ENCODE peak calls at places on chromosomes 12 and 14, in nine cellular contexts. J is HCT116, O is Panc1, A is suprapubic skin, M is spleen, T is endothelial cell of umbilical vein, S is breast epithelium, D is K562, L is GM23338. Z is an unnamed sample. For H3K4me1, the result is how much of the 10 kb centered on the place peaks cover.

GRCh38 chr12:130973906-130974305 is 20.2 kb downstream of the ADGRD1 start:
- DNase-seq in D (no peak), T (no peak), J (no peak), A (no peak), S (no peak), L (no peak), O (no peak), M (peak), Z (no peak)

GRCh38 chr12:28874758-28875157 is 274.3 kb upstream of the FAR2 start:
- DNase-seq in S (no peak), T (no peak), L (no peak), D (no peak), O (no peak), M (no peak), J (no peak), A (no peak), Z (no peak)

GRCh38 chr12:42020226-42020625 is 124.4 kb downstream of the GXYLT1 start:
- DNase-seq in O (no peak), T (no peak), D (no peak), A (no peak), L (no peak), M (no peak), J (no peak), S (no peak), Z (no peak)

GRCh38 chr12:62191747-62192485 is 68.3 kb upstream of the USP15 start:
- DNase-seq in T (peak), L (peak), D (no peak), S (no peak), O (no peak), J (no peak), A (peak), M (peak), Z (no peak)

GRCh38 chr12:132393991-132394949 is 64.9 kb upstream of the GALNT9 start:
- DNase-seq in L (no peak), M (peak), S (no peak), O (no peak), J (no peak), A (peak), D (peak), T (no peak), Z (no peak)

GRCh38 chr12:83664650-83665049 is 977.9 kb downstream of the TMTC2 start:
- DNase-seq in S (no peak), J (no peak), L (no peak), T (no peak), D (no peak), A (no peak), O (no peak), M (no peak), Z (no peak)

GRCh38 chr12:12336049-12336411 is 14.0 kb downstream of the MANSC1 start:
- DNase-seq in O (no peak), M (no peak), J (no peak), L (no peak), S (no peak), D (no peak), A (no peak), T (peak), Z (no peak)

GRCh38 chr14:23719225-23719985 is 83.2 kb downstream of the DHRS2 start:
- DNase-seq in O (no peak), M (no peak), S (no peak), J (no peak), L (no peak), A (no peak), D (no peak), T (no peak), Z (no peak)

GRCh38 chr12:113961921-113962710 is 4.0 kb downstream of the RBM19 start:
- DNase-seq in D (no peak), J (no peak), O (no peak), S (no peak), T (no peak), A (no peak), L (no peak), M (no peak), Z (no peak)

GRCh38 chr14:20680843-20681347 is 3.5 kb upstream of the RNASE4 start:
- DNase-seq in D (no peak), L (no peak), J (no peak), S (no peak), T (no peak), M (no peak), A (no peak), O (no peak), Z (no peak)

GRCh38 chr14:95315579-95315978 is 4.1 kb downstream of the CLMN start:
- DNase-seq in S (no peak), A (no peak), O (no peak), T (no peak), J (no peak), L (no peak), M (no peak), D (no peak), Z (no peak)

GRCh38 chr14:31021576-31021949 is 3.9 kb upstream of the AP4S1 start:
- DNase-seq in S (no peak), D (no peak), O (no peak), L (no peak), J (no peak), M (no peak), T (no peak), A (no peak), Z (no peak)

GRCh38 chr12:120692524-120693033 is 5.6 kb downstream of the MLEC start:
- DNase-seq in S (no peak), T (no peak), M (no peak), O (no peak), D (no peak), L (no peak), J (no peak), A (no peak), Z (no peak)

GRCh38 chr12:1644523-1645438 is 15.8 kb downstream of the WNT5B start:
- DNase-seq in J (no peak), O (no peak), L (no peak), T (peak), D (no peak), S (no peak), A (no peak), M (no peak), Z (peak)

GRCh38 chr12:91813701-91814100 is 331.9 kb downstream of the BTG1 start:
- DNase-seq in L (no peak), A (no peak), M (no peak), S (no peak), O (no peak), D (no peak), J (no peak), T (no peak), Z (no peak)

GRCh38 chr14:20583142-20583541 is 4.7 kb downstream of the RNASE11 start:
- DNase-seq in A (no peak), T (no peak), L (no peak), D (no peak), O (no peak), J (no peak), S (no peak), M (no peak), Z (no peak)

GRCh38 chr12:107523760-107524558 is 161.6 kb upstream of the PWP1 start:
- DNase-seq in T (no peak), J (no peak), L (no peak), A (no peak), O (no peak), M (no peak), D (no peak), S (no peak), Z (no peak)

GRCh38 chr14:75440733-75441474 is 13.1 kb downstream of the JDP2 start:
- DNase-seq in D (no peak), O (no peak), A (no peak), S (no peak), T (no peak), M (no peak), L (no peak), J (no peak), Z (peak)

GRCh38 chr12:31922341-31923062 is 36.7 kb upstream of the RESF1 start:
- DNase-seq in M (no peak), S (no peak), D (no peak), J (peak), L (peak), T (peak), A (no peak), O (no peak), Z (no peak)

GRCh38 chr14:59126714-59127436 is 61.6 kb upstream of the DAAM1 start:
- DNase-seq in D (peak), A (no peak), T (peak), S (peak), O (peak), J (peak), L (peak), M (no peak), Z (peak)

GRCh38 chr12:15629108-15629507 is 160.1 kb downstream of the EPS8 start:
- DNase-seq in O (peak), L (peak), J (peak), M (no peak), T (peak), S (peak), A (peak), D (no peak), Z (peak)

GRCh38 chr12:5733136-5733755 is 211.8 kb downstream of the ANO2 start:
- DNase-seq in O (no peak), L (no peak), J (no peak), M (no peak), A (no peak), S (no peak), D (no peak), T (no peak), Z (no peak)

GRCh38 chr12:42084522-42084921 is 60.2 kb downstream of the GXYLT1 start:
- DNase-seq in O (no peak), A (no peak), S (no peak), T (no peak), J (no peak), L (no peak), D (no peak), M (no peak), Z (no peak)

GRCh38 chr12:26112703-26113147 is 12.1 kb downstream of the BHLHE41 start:
- DNase-seq in A (no peak), J (no peak), D (no peak), S (no peak), M (no peak), O (peak), L (peak), T (no peak), Z (no peak)

GRCh38 chr14:73245401-73246325 is 8.4 kb downstream of the PAPLN start:
- DNase-seq in D (peak), S (no peak), M (peak), O (no peak), T (peak), A (no peak), L (peak), J (no peak), Z (no peak)

GRCh38 chr14:41868396-41868795 is 261.7 kb downstream of the LRFN5 start:
- DNase-seq in A (no peak), L (peak), J (no peak), T (no peak), S (no peak), D (no peak), M (no peak), O (no peak), Z (no peak)

GRCh38 chr14:83993545-83993944 is 1536.4 kb upstream of the FLRT2 start:
- DNase-seq in L (no peak), S (no peak), D (no peak), M (no peak), A (no peak), O (no peak), J (no peak), T (no peak), Z (no peak)

GRCh38 chr14:88840926-88841325 is 16.5 kb downstream of the TTC8 start:
- DNase-seq in J (no peak), O (no peak), L (peak), T (no peak), M (no peak), D (no peak), A (no peak), S (no peak), Z (no peak)

GRCh38 chr12:70756118-70756517 is 118.9 kb upstream of the PTPRB start:
- DNase-seq in J (no peak), T (peak), L (no peak), O (no peak), A (no peak), M (no peak), D (peak), S (no peak), Z (no peak)

GRCh38 chr12:64400041-64400440 is 4.2 kb upstream of the XPOT start:
- DNase-seq in M (no peak), S (no peak), O (no peak), A (no peak), T (no peak), L (peak), D (no peak), J (no peak), Z (no peak)

GRCh38 chr12:93500201-93500600 is 32.9 kb downstream of the MRPL42 start:
- DNase-seq in D (no peak), A (no peak), J (no peak), M (no peak), L (no peak), S (no peak), O (no peak), T (no peak), Z (no peak)

GRCh38 chr12:110467847-110468211 is 228 bp downstream of the GPN3 start:
- DNase-seq in D (no peak), T (no peak), S (no peak), A (no peak), M (no peak), J (no peak), L (no peak), O (no peak), Z (no peak)

GRCh38 chr12:26378721-26379120 is 183.3 kb downstream of the SSPN start:
- DNase-seq in J (no peak), T (peak), A (no peak), M (no peak), L (no peak), D (no peak), O (no peak), S (no peak), Z (no peak)

GRCh38 chr12:88418856-88419497 is 161.3 kb downstream of the KITLG start:
- DNase-seq in L (no peak), M (no peak), D (no peak), O (no peak), A (no peak), J (no peak), T (no peak), S (no peak), Z (no peak)

GRCh38 chr14:88327497-88327896 is 4.4 kb upstream of the KCNK10 start:
- DNase-seq in L (no peak), S (no peak), O (no peak), J (no peak), A (no peak), T (no peak), M (no peak), D (no peak), Z (no peak)

GRCh38 chr12:60180298-60180697 is 584.5 kb downstream of the SLC16A7 start:
- DNase-seq in T (no peak), S (no peak), A (no peak), J (no peak), O (no peak), M (no peak), D (no peak), L (no peak), Z (no peak)

GRCh38 chr14:85565862-85566296 is 35.9 kb downstream of the FLRT2 start:
- DNase-seq in S (no peak), T (peak), A (no peak), D (no peak), L (no peak), M (no peak), J (no peak), O (no peak), Z (no peak)

GRCh38 chr12:58809064-58809607 is 111.2 kb downstream of the LRIG3 start:
- DNase-seq in T (no peak), A (no peak), D (no peak), O (no peak), M (no peak), L (no peak), J (no peak), S (no peak), Z (no peak)

GRCh38 chr14:70415788-70416187 is 1.1 kb downstream of the SYNJ2BP start:
- DNase-seq in D (no peak), M (no peak), L (no peak), S (no peak), T (peak), A (no peak), J (no peak), O (no peak), Z (no peak)

GRCh38 chr12:98464155-98464554 is 51.2 kb upstream of the TMPO start:
- DNase-seq in L (no peak), J (no peak), A (no peak), O (no peak), M (no peak), S (no peak), D (no peak), T (peak), Z (no peak)

GRCh38 chr12:98469108-98469507 is 46.3 kb upstream of the TMPO start:
- DNase-seq in L (no peak), T (no peak), J (no peak), M (no peak), S (no peak), A (no peak), O (no peak), D (no peak), Z (no peak)

GRCh38 chr12:98465950-98466349 is 49.4 kb upstream of the TMPO start:
- DNase-seq in T (no peak), D (no peak), S (no peak), M (no peak), L (no peak), O (no peak), J (no peak), A (no peak), Z (no peak)

GRCh38 chr12:98466970-98467369 is 48.4 kb upstream of the TMPO start:
- DNase-seq in O (no peak), A (no peak), S (no peak), D (no peak), J (no peak), L (no peak), T (no peak), M (no peak), Z (no peak)

GRCh38 chr12:98465505-98465904 is 49.9 kb upstream of the TMPO start:
- DNase-seq in T (no peak), M (no peak), A (no peak), L (no peak), O (no peak), J (no peak), S (no peak), D (no peak), Z (no peak)
- H3K4me1 ChIP-seq in T (under half), M (under half), A (under half), L (under half), O (under half), J (under half), S (under half), D (under half), Z (under half)

DNA sequence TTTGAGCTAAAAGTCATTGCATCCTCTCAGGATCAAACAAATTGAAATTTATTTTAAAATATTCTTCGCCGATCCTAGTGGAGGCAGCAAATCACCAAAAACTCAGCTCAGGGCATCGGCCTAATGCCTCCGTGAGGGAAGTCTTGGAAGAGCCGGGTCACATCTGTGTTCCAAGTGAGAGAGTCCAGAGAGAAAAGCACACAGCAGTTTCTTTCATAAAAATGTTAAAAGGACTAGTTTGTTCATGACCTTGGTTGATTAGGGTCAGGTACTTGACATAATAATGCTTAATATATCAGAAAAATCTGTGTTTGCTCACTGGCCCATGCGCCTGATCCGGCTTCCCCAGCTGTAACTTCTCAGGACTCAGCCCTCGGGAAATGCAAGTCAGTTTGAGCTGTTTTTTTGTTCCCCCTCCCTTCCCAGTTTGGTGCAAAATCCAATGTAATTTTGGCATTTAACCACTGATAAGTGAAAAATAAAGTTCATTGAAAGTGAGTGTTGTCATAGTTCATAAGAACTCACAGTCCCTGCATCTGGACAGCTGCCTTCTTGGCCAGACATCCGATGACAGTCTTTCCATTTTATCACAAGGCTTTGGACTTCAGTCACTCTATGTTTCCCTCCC is 161.7 kb downstream of the CAND1 start:
- DNase-seq in T (no peak), S (no peak), D (no peak), J (no peak), M (no peak), A (peak), O (no peak), L (peak), Z (no peak)
- TF ChIP-seq CTCF in T (no peak), S (no peak), D (no peak), J (no peak), M (no peak), A (no peak), O (no peak), L (peak), Z (no peak)

GRCh38 chr12:127619869-127620769 is 646.9 kb upstream of the TMEM132C start:
- DNase-seq in T (no peak), A (no peak), M (no peak), S (no peak), D (no peak), O (no peak), L (peak), J (no peak), Z (no peak)

GRCh38 chr12:127623362-127623761 is 643.6 kb upstream of the TMEM132C start:
- DNase-seq in O (no peak), D (no peak), T (no peak), L (no peak), M (no peak), S (no peak), J (no peak), A (no peak), Z (no peak)

GRCh38 chr12:127625372-127625771 is 641.6 kb upstream of the TMEM132C start:
- DNase-seq in L (no peak), S (no peak), A (no peak), D (no peak), J (no peak), M (no peak), O (no peak), T (no peak), Z (no peak)

GRCh38 chr12:127621366-127621765 is 645.6 kb upstream of the TMEM132C start:
- DNase-seq in D (no peak), M (no peak), J (no peak), A (no peak), S (no peak), L (no peak), T (no peak), O (no peak), Z (no peak)

DNA sequence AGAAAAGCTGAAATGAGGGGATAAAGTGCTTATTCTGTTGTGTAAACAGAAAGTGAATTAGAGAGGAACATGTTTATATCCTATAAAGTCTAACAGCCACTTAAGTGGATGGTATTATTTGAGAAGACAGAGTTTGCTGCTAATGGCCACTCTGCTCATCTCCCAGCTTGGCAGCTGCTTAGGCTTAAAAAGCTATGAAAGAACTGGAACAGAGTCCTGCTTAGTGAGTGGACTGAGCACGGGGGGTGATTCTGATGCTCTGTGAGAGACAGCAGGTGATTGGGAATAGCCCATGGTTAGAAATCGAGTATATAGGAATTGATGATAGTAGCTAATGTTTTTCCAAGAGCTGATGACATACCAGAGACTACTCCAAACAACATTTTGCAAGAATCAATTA is 646.0 kb upstream of the TMEM132C start:
- DNase-seq in L (no peak), O (no peak), S (no peak), T (no peak), J (no peak), D (no peak), A (no peak), M (no peak), Z (no peak)
- TF ChIP-seq POLR2AphosphoS5 in L (no peak), O (no peak), S (no peak), T (no peak), J (no peak), D (no peak), A (no peak), M (no peak), Z (no peak)

GRCh38 chr14:65101631-65102440 is 481 bp downstream of the MAX start:
- DNase-seq in M (peak), J (no peak), S (no peak), D (no peak), O (no peak), L (peak), A (no peak), T (no peak), Z (no peak)
- H3K4me1 ChIP-seq in M (half or more), J (under half), S (under half), D (under half), O (under half), L (under half), A (half or more), T (under half), Z (under half)